ENCODE peak calls at places on chromosomes 7 and 10, in ten cellular contexts. One of them, this sample, is unnamed.

GRCh38 chr10:60441515-60441914 is 51.8 kb upstream of the ANK3 start:
- DNase-seq in H9: no peak
- DNase-seq in fibroblast of lung: peak; percentile 60
- DNase-seq in spleen: no peak
- DNase-seq in GM12878: no peak
- DNase-seq in OCI-LY7: peak; percentile 34
- DNase-seq in upper lobe of right lung: no peak
- DNase-seq in PC-9: no peak
- DNase-seq in cardiac muscle cell: peak; percentile 57
- DNase-seq in mammary epithelial cell: no peak
- DNase-seq in this sample: no peak

GRCh38 chr7:73519867-73520672 is 2.0 kb downstream of the BAZ1B start:
- DNase-seq in upper lobe of right lung: no peak
- DNase-seq in PC-9: no peak
- DNase-seq in spleen: peak; percentile 62
- DNase-seq in cardiac muscle cell: no peak
- DNase-seq in OCI-LY7: peak; percentile 23
- DNase-seq in mammary epithelial cell: peak; percentile 4
- DNase-seq in fibroblast of lung: no peak
- DNase-seq in H9: no peak
- DNase-seq in GM12878: no peak
- DNase-seq in this sample: no peak

GRCh38 chr7:24821045-24821853 is 64.0 kb upstream of the GSDME start:
- DNase-seq in OCI-LY7: peak; percentile 96
- DNase-seq in cardiac muscle cell: peak; percentile 82
- DNase-seq in H9: no peak
- DNase-seq in PC-9: peak; percentile 90
- DNase-seq in mammary epithelial cell: peak; percentile 98
- DNase-seq in GM12878: peak; percentile 88
- DNase-seq in spleen: peak; percentile 92
- DNase-seq in upper lobe of right lung: peak; percentile 71
- DNase-seq in fibroblast of lung: peak; percentile 92
- DNase-seq in this sample: peak; percentile 90

GRCh38 chr7:77244222-77244934 is 44.8 kb upstream of the FGL2 start:
- DNase-seq in H9: no peak
- DNase-seq in mammary epithelial cell: peak; percentile 38
- DNase-seq in fibroblast of lung: no peak
- DNase-seq in cardiac muscle cell: no peak
- DNase-seq in OCI-LY7: no peak
- DNase-seq in GM12878: no peak
- DNase-seq in upper lobe of right lung: no peak
- DNase-seq in PC-9: no peak
- DNase-seq in spleen: no peak
- DNase-seq in this sample: no peak

GRCh38 chr10:98886686-98887085 is 349.0 kb downstream of the HPSE2 start:
- DNase-seq in OCI-LY7: no peak
- DNase-seq in spleen: no peak
- DNase-seq in H9: no peak
- DNase-seq in fibroblast of lung: peak; percentile 57
- DNase-seq in mammary epithelial cell: peak; percentile 2
- DNase-seq in GM12878: no peak
- DNase-seq in cardiac muscle cell: peak; percentile 40
- DNase-seq in PC-9: no peak
- DNase-seq in upper lobe of right lung: no peak
- DNase-seq in this sample: no peak

GRCh38 chr7:39683216-39683845 is 60.0 kb downstream of the RALA start:
- DNase-seq in H9: no peak
- DNase-seq in upper lobe of right lung: no peak
- DNase-seq in cardiac muscle cell: peak; percentile 70
- DNase-seq in fibroblast of lung: peak; percentile 59
- DNase-seq in mammary epithelial cell: no peak
- DNase-seq in spleen: no peak
- DNase-seq in OCI-LY7: no peak
- DNase-seq in GM12878: no peak
- DNase-seq in PC-9: no peak
- DNase-seq in this sample: no peak

GRCh38 chr10:10222288-10222945 is 795.3 kb upstream of the CELF2 start:
- DNase-seq in H9: no peak
- DNase-seq in mammary epithelial cell: no peak
- DNase-seq in GM12878: no peak
- DNase-seq in OCI-LY7: no peak
- DNase-seq in cardiac muscle cell: peak; percentile 73
- DNase-seq in upper lobe of right lung: no peak
- DNase-seq in PC-9: no peak
- DNase-seq in fibroblast of lung: no peak
- DNase-seq in spleen: no peak
- DNase-seq in this sample: no peak

GRCh38 chr10:45008524-45009161 is 7.9 kb downstream of the ZNF22 start:
- DNase-seq in upper lobe of right lung: no peak
- DNase-seq in fibroblast of lung: peak; percentile 93
- DNase-seq in GM12878: peak; percentile 35
- DNase-seq in cardiac muscle cell: peak; percentile 94
- DNase-seq in spleen: no peak
- DNase-seq in mammary epithelial cell: peak; percentile 85
- DNase-seq in OCI-LY7: peak; percentile 84
- DNase-seq in PC-9: peak; percentile 54
- DNase-seq in H9: no peak
- DNase-seq in this sample: no peak

GRCh38 chr7:11557627-11558026 is 274.4 kb downstream of the THSD7A start:
- DNase-seq in H9: peak; percentile 75
- DNase-seq in PC-9: no peak
- DNase-seq in OCI-LY7: peak; percentile 66
- DNase-seq in GM12878: no peak
- DNase-seq in fibroblast of lung: peak; percentile 35
- DNase-seq in spleen: no peak
- DNase-seq in mammary epithelial cell: peak; percentile 30
- DNase-seq in cardiac muscle cell: peak; percentile 72
- DNase-seq in upper lobe of right lung: no peak
- DNase-seq in this sample: no peak

GRCh38 chr10:52048051-52048450 is 266.0 kb upstream of the DKK1 start:
- DNase-seq in fibroblast of lung: no peak
- DNase-seq in cardiac muscle cell: no peak
- DNase-seq in H9: no peak
- DNase-seq in mammary epithelial cell: no peak
- DNase-seq in GM12878: no peak
- DNase-seq in spleen: no peak
- DNase-seq in OCI-LY7: no peak
- DNase-seq in PC-9: no peak
- DNase-seq in upper lobe of right lung: no peak
- DNase-seq in this sample: no peak

GRCh38 chr10:71753091-71753959 is 20.0 kb downstream of the VSIR start:
- DNase-seq in upper lobe of right lung: peak; percentile 77
- DNase-seq in cardiac muscle cell: no peak
- DNase-seq in PC-9: no peak
- DNase-seq in mammary epithelial cell: no peak
- DNase-seq in GM12878: no peak
- DNase-seq in H9: no peak
- DNase-seq in OCI-LY7: no peak
- DNase-seq in fibroblast of lung: no peak
- DNase-seq in spleen: peak; percentile 90
- DNase-seq in this sample: no peak

GRCh38 chr7:6730343-6730633 is 23.5 kb upstream of the ZNF12 start:
- DNase-seq in spleen: no peak
- DNase-seq in PC-9: no peak
- DNase-seq in GM12878: no peak
- DNase-seq in fibroblast of lung: no peak
- DNase-seq in cardiac muscle cell: peak; percentile 40
- DNase-seq in OCI-LY7: no peak
- DNase-seq in mammary epithelial cell: no peak
- DNase-seq in H9: no peak
- DNase-seq in upper lobe of right lung: no peak
- DNase-seq in this sample: no peak

DNA sequence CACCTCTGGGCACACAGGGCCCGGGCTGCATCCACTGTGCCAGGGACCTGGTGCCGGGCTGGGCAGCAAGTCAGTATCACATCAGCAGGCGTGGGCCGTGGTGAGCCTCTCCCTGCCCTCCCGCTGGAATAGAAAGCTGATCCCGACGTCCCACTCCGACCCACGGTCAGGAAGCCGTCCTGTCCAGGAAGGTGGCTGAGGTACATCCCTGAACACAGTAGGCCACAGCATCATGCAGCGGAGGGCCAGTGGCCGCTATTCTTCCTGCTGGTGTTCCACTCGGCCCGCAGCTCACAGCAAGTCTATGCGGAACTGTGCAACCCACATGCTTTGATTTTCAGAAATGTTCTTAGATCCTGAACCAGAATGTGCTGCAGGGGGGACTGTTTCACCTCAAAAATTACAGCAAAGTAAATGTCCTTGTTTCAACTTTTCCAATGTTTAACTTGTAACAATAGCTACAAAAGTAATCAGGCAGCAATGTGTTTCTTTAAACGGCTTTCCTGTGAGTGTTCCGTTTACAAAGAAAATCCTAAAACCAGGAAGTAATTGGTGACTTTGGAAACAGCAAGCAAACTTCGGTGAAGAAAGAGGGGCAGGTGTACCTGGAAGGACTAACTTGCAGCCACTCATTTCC is 676 bp upstream of the GPR146 start:
- DNase-seq in GM12878: no peak
- DNase-seq in cardiac muscle cell: no peak
- DNase-seq in upper lobe of right lung: no peak
- DNase-seq in H9: no peak
- DNase-seq in PC-9: peak; percentile 40
- DNase-seq in fibroblast of lung: no peak
- DNase-seq in spleen: peak; percentile 78
- DNase-seq in OCI-LY7: no peak
- DNase-seq in mammary epithelial cell: no peak
- DNase-seq in this sample: no peak
- H3K4me1 ChIP-seq in GM12878: peaks cover 14% of the 10 kb centered on the region
- H3K4me1 ChIP-seq in cardiac muscle cell: peaks cover 26% of the 10 kb centered on the region
- H3K4me1 ChIP-seq in upper lobe of right lung: peaks cover 67% of the 10 kb centered on the region
- H3K4me1 ChIP-seq in H9: peaks cover 4% of the 10 kb centered on the region
- H3K4me1 ChIP-seq in PC-9: peaks cover 48% of the 10 kb centered on the region
- H3K4me1 ChIP-seq in fibroblast of lung: peaks cover 15% of the 10 kb centered on the region
- H3K4me1 ChIP-seq in spleen: peaks cover 62% of the 10 kb centered on the region
- H3K4me1 ChIP-seq in OCI-LY7: peaks cover 15% of the 10 kb centered on the region
- H3K4me1 ChIP-seq in mammary epithelial cell: peaks cover 15% of the 10 kb centered on the region
- H3K4me1 ChIP-seq in this sample: peaks cover 45% of the 10 kb centered on the region

DNA sequence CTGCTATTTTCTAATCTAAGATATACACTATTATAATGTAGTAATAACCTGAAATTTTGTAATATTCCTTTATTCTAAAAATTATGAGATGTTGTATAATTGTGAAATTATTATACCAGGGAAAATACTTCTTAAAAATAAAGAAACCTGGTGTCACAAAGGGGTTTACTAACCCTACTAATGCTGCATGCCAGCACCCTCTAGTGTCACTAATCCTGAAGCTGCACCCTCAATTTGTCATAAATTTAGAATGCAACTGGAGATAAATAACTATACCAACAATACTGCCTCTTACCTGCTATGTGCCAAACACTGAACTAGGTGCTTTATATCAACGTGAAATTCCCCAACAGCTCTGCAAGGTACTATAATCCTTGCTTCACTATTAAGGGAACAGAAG is 30.8 kb downstream of the TM9SF3 start:
- DNase-seq in PC-9: no peak
- DNase-seq in OCI-LY7: peak; percentile 29
- DNase-seq in upper lobe of right lung: no peak
- DNase-seq in fibroblast of lung: peak; percentile 19
- DNase-seq in GM12878: no peak
- DNase-seq in mammary epithelial cell: no peak
- DNase-seq in H9: no peak
- DNase-seq in cardiac muscle cell: peak; percentile 28
- DNase-seq in spleen: no peak
- DNase-seq in this sample: no peak
- TF ChIP-seq CTCF in PC-9: peak; percentile 45
- TF ChIP-seq CTCF in OCI-LY7: peak; percentile 77
- TF ChIP-seq CTCF in upper lobe of right lung: peak; percentile 31
- TF ChIP-seq CTCF in fibroblast of lung: peak; percentile 12
- TF ChIP-seq CTCF in GM12878: peak; percentile 38
- TF ChIP-seq CTCF in mammary epithelial cell: peak; percentile 21
- TF ChIP-seq CTCF in H9: peak; percentile 72
- TF ChIP-seq CTCF in cardiac muscle cell: peak; percentile 49
- TF ChIP-seq CTCF in spleen: no peak
- TF ChIP-seq CTCF in this sample: no peak

DNA sequence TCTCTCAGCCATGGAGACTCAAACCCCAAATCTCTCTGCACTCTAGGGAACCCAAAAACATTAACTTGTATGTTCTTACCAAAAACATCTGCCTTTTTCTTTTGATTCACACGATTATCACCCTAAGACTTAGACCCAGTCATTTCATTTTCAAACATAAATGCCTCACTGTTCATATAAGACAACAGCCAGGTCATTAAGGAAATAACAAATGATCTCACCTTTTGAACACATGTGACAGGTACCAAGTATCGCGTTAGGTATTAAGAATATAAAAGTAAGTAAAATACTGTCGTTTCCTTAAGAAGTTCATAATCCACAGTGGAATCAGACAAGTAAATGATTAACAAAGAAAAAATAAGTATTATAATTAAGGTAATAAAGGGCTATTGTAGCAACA is 8.8 kb downstream of the TM9SF3 start:
- DNase-seq in fibroblast of lung: no peak
- DNase-seq in H9: no peak
- DNase-seq in mammary epithelial cell: no peak
- DNase-seq in upper lobe of right lung: no peak
- DNase-seq in GM12878: no peak
- DNase-seq in cardiac muscle cell: no peak
- DNase-seq in PC-9: no peak
- DNase-seq in OCI-LY7: no peak
- DNase-seq in spleen: no peak
- DNase-seq in this sample: no peak
- H3K4me1 ChIP-seq in fibroblast of lung: no peaks in the 10 kb centered on the region
- H3K4me1 ChIP-seq in H9: no peaks in the 10 kb centered on the region
- H3K4me1 ChIP-seq in mammary epithelial cell: peaks cover 6% of the 10 kb centered on the region
- H3K4me1 ChIP-seq in upper lobe of right lung: peaks cover 43% of the 10 kb centered on the region
- H3K4me1 ChIP-seq in GM12878: peaks cover 6% of the 10 kb centered on the region
- H3K4me1 ChIP-seq in cardiac muscle cell: peaks cover 6% of the 10 kb centered on the region
- H3K4me1 ChIP-seq in PC-9: peaks cover 11% of the 10 kb centered on the region
- H3K4me1 ChIP-seq in OCI-LY7: peaks cover 26% of the 10 kb centered on the region
- H3K4me1 ChIP-seq in spleen: peaks cover 63% of the 10 kb centered on the region
- H3K4me1 ChIP-seq in this sample: peaks cover 52% of the 10 kb centered on the region

GRCh38 chr7:82810558-82811259 is 352.0 kb downstream of the PCLO start:
- DNase-seq in fibroblast of lung: peak; percentile 85
- DNase-seq in cardiac muscle cell: peak; percentile 76
- DNase-seq in spleen: no peak
- DNase-seq in PC-9: peak; percentile 9
- DNase-seq in GM12878: no peak
- DNase-seq in upper lobe of right lung: no peak
- DNase-seq in mammary epithelial cell: peak; percentile 30
- DNase-seq in OCI-LY7: peak; percentile 65
- DNase-seq in H9: no peak
- DNase-seq in this sample: no peak

GRCh38 chr7:82818091-82818620 is 344.5 kb downstream of the PCLO start:
- DNase-seq in cardiac muscle cell: no peak
- DNase-seq in upper lobe of right lung: no peak
- DNase-seq in spleen: no peak
- DNase-seq in PC-9: no peak
- DNase-seq in OCI-LY7: no peak
- DNase-seq in H9: no peak
- DNase-seq in fibroblast of lung: no peak
- DNase-seq in mammary epithelial cell: no peak
- DNase-seq in GM12878: no peak
- DNase-seq in this sample: no peak

GRCh38 chr7:82821037-82821436 is 341.6 kb downstream of the PCLO start:
- DNase-seq in upper lobe of right lung: no peak
- DNase-seq in spleen: peak; percentile 28
- DNase-seq in H9: no peak
- DNase-seq in cardiac muscle cell: no peak
- DNase-seq in fibroblast of lung: no peak
- DNase-seq in mammary epithelial cell: no peak
- DNase-seq in PC-9: no peak
- DNase-seq in OCI-LY7: no peak
- DNase-seq in GM12878: no peak
- DNase-seq in this sample: no peak

GRCh38 chr7:82816272-82816671 is 346.4 kb downstream of the PCLO start:
- DNase-seq in GM12878: no peak
- DNase-seq in PC-9: no peak
- DNase-seq in upper lobe of right lung: no peak
- DNase-seq in H9: no peak
- DNase-seq in spleen: no peak
- DNase-seq in fibroblast of lung: no peak
- DNase-seq in mammary epithelial cell: no peak
- DNase-seq in cardiac muscle cell: no peak
- DNase-seq in OCI-LY7: no peak
- DNase-seq in this sample: no peak
- TF ChIP-seq CTCF in GM12878: no peak
- TF ChIP-seq CTCF in PC-9: no peak
- TF ChIP-seq CTCF in upper lobe of right lung: no peak
- TF ChIP-seq CTCF in H9: peak; percentile 56
- TF ChIP-seq CTCF in spleen: no peak
- TF ChIP-seq CTCF in fibroblast of lung: no peak
- TF ChIP-seq CTCF in mammary epithelial cell: no peak
- TF ChIP-seq CTCF in cardiac muscle cell: peak; percentile 7
- TF ChIP-seq CTCF in OCI-LY7: peak; percentile 34
- TF ChIP-seq CTCF in this sample: no peak